ENCODE peak calls at places on chromosomes 5 and 9, in seven cellular contexts. X is mesenchymal stem cell, S is IMR-90, Z is neuronal stem cell, J is H1, A is trophoblast cell, Y is mesendoderm. F is an unnamed sample.

GRCh38 chr9:91847576-91847975 is 102.5 kb downstream of the ROR2 start:
- DNase-seq in X (no peak), S (peak), Z (no peak), J (no peak), A (no peak), Y (no peak), F (no peak)

GRCh38 chr5:80154749-80155148 is 101.1 kb downstream of the SERINC5 start:
- DNase-seq in X (no peak), S (no peak), Z (no peak), J (no peak), A (no peak), Y (no peak), F (no peak)

GRCh38 chr9:110650261-110650660 is 18.3 kb upstream of the MUSK start:
- DNase-seq in X (peak), S (peak), Z (no peak), J (no peak), A (no peak), Y (no peak), F (no peak)

GRCh38 chr5:53037141-53037859 is 48.1 kb downstream of the ITGA2 start:
- DNase-seq in X (peak), S (peak), Z (no peak), J (no peak), A (peak), Y (no peak), F (no peak)

GRCh38 chr9:131627846-131628820 is 82.8 kb downstream of the PRRT1B start:
- DNase-seq in X (peak), S (peak), Z (no peak), J (no peak), A (peak), Y (no peak), F (no peak)

GRCh38 chr9:19493174-19493811 is 84.5 kb downstream of the ACER2 start:
- DNase-seq in X (peak), S (peak), Z (peak), J (peak), A (peak), Y (peak), F (peak)

GRCh38 chr9:651372-651771 is 190.1 kb upstream of the DMRT1 start:
- DNase-seq in X (no peak), S (no peak), Z (no peak), J (no peak), A (no peak), Y (no peak), F (no peak)

GRCh38 chr5:65390208-65390607 is 91.5 kb downstream of the ADAMTS6 start:
- DNase-seq in X (no peak), S (no peak), Z (no peak), J (no peak), A (no peak), Y (no peak), F (no peak)

GRCh38 chr9:16708638-16709435 is 161.6 kb downstream of the BNC2 start:
- DNase-seq in X (peak), S (peak), Z (no peak), J (no peak), A (no peak), Y (peak), F (peak)

GRCh38 chr5:80255425-80255751 is 460 bp downstream of the SERINC5 start:
- DNase-seq in X (peak), S (peak), Z (peak), J (no peak), A (peak), Y (peak), F (no peak)

GRCh38 chr9:115132648-115133047 is 14.7 kb upstream of the TNC start:
- DNase-seq in X (peak), S (peak), Z (no peak), J (no peak), A (no peak), Y (peak), F (no peak)

GRCh38 chr5:42951169-42951846 is 88.8 kb downstream of the ANXA2R start:
- DNase-seq in X (no peak), S (peak), Z (no peak), J (no peak), A (no peak), Y (no peak), F (no peak)

GRCh38 chr9:89317282-89317681 is 1.0 kb upstream of the SECISBP2 start:
- DNase-seq in X (peak), S (no peak), Z (no peak), J (no peak), A (no peak), Y (peak), F (no peak)

GRCh38 chr9:138099803-138100598 is 222.4 kb downstream of the CACNA1B start:
- DNase-seq in X (no peak), S (no peak), Z (no peak), J (no peak), A (no peak), Y (no peak), F (no peak)

GRCh38 chr5:147565524-147565923 is 55.7 kb upstream of the DPYSL3 start:
- DNase-seq in X (peak), S (peak), Z (no peak), J (no peak), A (no peak), Y (peak), F (no peak)

GRCh38 chr5:115050860-115051259 is 118.8 kb downstream of the TRIM36 start:
- DNase-seq in X (no peak), S (no peak), Z (no peak), J (no peak), A (no peak), Y (no peak), F (no peak)

GRCh38 chr5:80874162-80874561 is 86.0 kb upstream of the RASGRF2 start:
- DNase-seq in X (no peak), S (no peak), Z (no peak), J (no peak), A (no peak), Y (no peak), F (no peak)

GRCh38 chr9:90340421-90340820 is 302.2 kb downstream of the DIRAS2 start:
- DNase-seq in X (peak), S (peak), Z (no peak), J (no peak), A (no peak), Y (no peak), F (no peak)

GRCh38 chr5:16659536-16659935 is 42.7 kb upstream of the RETREG1 start:
- DNase-seq in X (no peak), S (peak), Z (no peak), J (no peak), A (peak), Y (peak), F (no peak)

GRCh38 chr5:33975846-33976245 is 8.6 kb downstream of the SLC45A2 start:
- DNase-seq in X (no peak), S (peak), Z (no peak), J (no peak), A (no peak), Y (no peak), F (no peak)

GRCh38 chr9:127074561-127075548 is 47.6 kb downstream of the ANGPTL2 start:
- DNase-seq in X (no peak), S (no peak), Z (peak), J (no peak), A (no peak), Y (no peak), F (no peak)

GRCh38 chr9:32552172-32552872 is at the start of the genes SMIM27 and TOPORS:
- DNase-seq in X (peak), S (peak), Z (peak), J (peak), A (peak), Y (peak), F (peak)

GRCh38 chr5:62720036-62720441 is 141.4 kb downstream of the LRRC70 start:
- DNase-seq in X (no peak), S (peak), Z (no peak), J (peak), A (no peak), Y (peak), F (peak)

GRCh38 chr9:92350129-92350739 is 24.5 kb downstream of the CENPP start:
- DNase-seq in X (no peak), S (peak), Z (no peak), J (no peak), A (no peak), Y (no peak), F (no peak)

GRCh38 chr9:98647236-98647635 is 61.5 kb downstream of the GABBR2 start:
- DNase-seq in X (no peak), S (no peak), Z (no peak), J (no peak), A (no peak), Y (no peak), F (no peak)

GRCh38 chr9:110996436-110997224 is 41.6 kb downstream of the LPAR1 start:
- DNase-seq in X (peak), S (peak), Z (no peak), J (no peak), A (no peak), Y (no peak), F (no peak)

GRCh38 chr5:111246459-111246858 is 22.3 kb downstream of the CAMK4 start:
- DNase-seq in X (no peak), S (no peak), Z (no peak), J (no peak), A (no peak), Y (peak), F (no peak)
- H3K18ac ChIP-seq in X (no peak), S (no peak), Z (no peak), J (no peak), A (no peak), Y (no peak), F (no peak)

GRCh38 chr5:108461628-108462367 is 79.9 kb upstream of the FBXL17 start:
- DNase-seq in X (peak), S (peak), Z (no peak), J (no peak), A (no peak), Y (no peak), F (no peak)
- H3K18ac ChIP-seq in X (no peak), S (no peak), Z (no peak), J (no peak), A (no peak), Y (no peak), F (no peak)

GRCh38 chr9:88087906-88088305 is 50.4 kb downstream of the SPATA31C2 start:
- DNase-seq in X (peak), S (no peak), Z (no peak), J (no peak), A (no peak), Y (no peak), F (no peak)

GRCh38 chr9:88090151-88090581 is 48.1 kb downstream of the SPATA31C2 start:
- DNase-seq in X (peak), S (peak), Z (no peak), J (no peak), A (peak), Y (peak), F (no peak)

DNA sequence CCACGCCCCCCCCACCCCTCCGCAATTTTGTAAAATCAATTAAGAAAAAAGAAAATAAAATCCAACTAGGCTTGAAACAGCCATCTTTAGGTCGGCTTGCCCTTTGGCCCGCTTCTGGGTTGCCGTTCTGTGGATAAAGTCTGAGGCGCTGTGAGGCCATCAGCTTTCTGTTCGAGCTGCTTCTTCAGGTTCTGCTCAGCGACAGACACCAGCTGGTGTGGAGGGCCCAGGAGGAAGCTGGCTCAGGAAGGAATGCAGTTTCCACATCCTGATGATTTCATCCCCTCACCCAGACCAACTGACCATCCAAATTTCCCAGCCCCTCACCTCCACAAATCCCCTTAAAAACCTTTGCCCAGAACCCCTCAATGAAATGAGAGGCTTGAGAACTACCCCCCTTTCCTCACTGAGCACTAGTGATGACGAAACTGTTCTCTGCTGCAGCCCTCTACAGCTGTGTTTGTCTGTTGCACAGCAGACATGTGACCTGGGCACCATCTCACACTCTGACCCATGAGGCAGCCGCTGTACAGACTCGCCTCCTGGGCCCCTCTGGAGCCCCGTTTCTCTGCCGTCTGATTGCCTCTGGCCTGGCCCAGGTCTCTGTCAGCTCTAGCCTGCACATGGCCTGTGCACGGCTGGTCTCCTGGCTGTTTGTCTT is 45.4 kb downstream of the SPATA31C2 start:
- DNase-seq in X (peak), S (peak), Z (no peak), J (no peak), A (peak), Y (peak), F (no peak)
- H3K18ac ChIP-seq in X (peak), S (peak), Z (peak), J (no peak), A (no peak), Y (no peak), F (no peak)

GRCh38 chr5:38400365-38400764 is 142.0 kb downstream of the EGFLAM start:
- DNase-seq in X (no peak), S (no peak), Z (no peak), J (no peak), A (no peak), Y (no peak), F (no peak)
- H3K18ac ChIP-seq in X (no peak), S (no peak), Z (no peak), J (no peak), A (no peak), Y (no peak), F (no peak)

DNA sequence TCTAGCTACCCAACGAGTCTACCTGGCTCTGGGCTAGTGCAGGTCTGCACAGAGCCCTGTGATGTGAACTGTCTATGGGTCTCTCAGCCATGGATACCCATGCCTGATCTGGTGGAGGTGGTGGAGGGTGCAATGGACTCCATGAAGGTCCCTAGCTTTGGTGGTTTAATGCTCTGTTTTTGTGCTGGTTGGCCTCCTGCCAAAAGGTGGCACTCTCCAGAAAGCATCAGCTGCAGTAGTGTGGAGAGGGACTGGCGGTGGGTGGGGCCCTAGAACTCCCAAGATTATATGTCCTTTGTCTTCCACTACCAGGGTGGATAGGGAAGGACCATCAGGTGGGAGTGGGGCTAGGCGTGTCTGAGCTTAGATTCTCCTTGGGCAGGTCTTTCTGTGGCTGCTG is 290.1 kb downstream of the AGTPBP1 start:
- DNase-seq in X (no peak), S (no peak), Z (no peak), J (no peak), A (no peak), Y (no peak), F (no peak)
- H3K18ac ChIP-seq in X (peak), S (no peak), Z (no peak), J (no peak), A (no peak), Y (no peak), F (no peak)

DNA sequence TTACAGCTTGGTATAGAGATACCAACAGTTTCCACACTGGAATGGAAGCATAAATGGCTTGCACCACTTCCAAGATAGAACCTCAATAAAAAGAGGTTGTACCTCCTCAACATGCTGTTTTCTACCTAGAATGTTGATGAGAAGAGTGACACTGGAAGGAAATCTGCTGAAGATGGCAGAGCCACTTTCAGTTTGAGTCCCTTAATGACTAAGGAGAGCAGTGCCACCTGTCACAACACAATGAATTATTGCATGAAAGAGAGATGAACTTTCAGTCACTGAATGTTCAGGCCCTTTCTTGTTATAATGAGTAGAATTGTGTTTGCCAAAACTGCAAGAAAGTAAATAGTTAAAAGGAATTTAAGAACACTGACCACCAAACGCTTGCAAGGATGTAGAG is 958.5 kb downstream of the DTWD2 start:
- DNase-seq in X (no peak), S (no peak), Z (no peak), J (no peak), A (no peak), Y (no peak), F (no peak)
- H3K18ac ChIP-seq in X (no peak), S (no peak), Z (no peak), J (no peak), A (no peak), Y (no peak), F (no peak)

GRCh38 chr5:154756871-154757646 is 1.9 kb downstream of the LARP1 start:
- DNase-seq in X (peak), S (peak), Z (peak), J (no peak), A (no peak), Y (peak), F (no peak)

GRCh38 chr5:154758977-154759376 is 3.8 kb downstream of the LARP1 start:
- DNase-seq in X (no peak), S (no peak), Z (no peak), J (no peak), A (no peak), Y (no peak), F (no peak)

GRCh38 chr5:154756203-154756870 is 1.2 kb downstream of the LARP1 start:
- DNase-seq in X (peak), S (no peak), Z (peak), J (no peak), A (peak), Y (peak), F (no peak)

GRCh38 chr5:154758501-154758900 is 3.3 kb downstream of the LARP1 start:
- DNase-seq in X (peak), S (peak), Z (no peak), J (no peak), A (no peak), Y (no peak), F (no peak)

DNA sequence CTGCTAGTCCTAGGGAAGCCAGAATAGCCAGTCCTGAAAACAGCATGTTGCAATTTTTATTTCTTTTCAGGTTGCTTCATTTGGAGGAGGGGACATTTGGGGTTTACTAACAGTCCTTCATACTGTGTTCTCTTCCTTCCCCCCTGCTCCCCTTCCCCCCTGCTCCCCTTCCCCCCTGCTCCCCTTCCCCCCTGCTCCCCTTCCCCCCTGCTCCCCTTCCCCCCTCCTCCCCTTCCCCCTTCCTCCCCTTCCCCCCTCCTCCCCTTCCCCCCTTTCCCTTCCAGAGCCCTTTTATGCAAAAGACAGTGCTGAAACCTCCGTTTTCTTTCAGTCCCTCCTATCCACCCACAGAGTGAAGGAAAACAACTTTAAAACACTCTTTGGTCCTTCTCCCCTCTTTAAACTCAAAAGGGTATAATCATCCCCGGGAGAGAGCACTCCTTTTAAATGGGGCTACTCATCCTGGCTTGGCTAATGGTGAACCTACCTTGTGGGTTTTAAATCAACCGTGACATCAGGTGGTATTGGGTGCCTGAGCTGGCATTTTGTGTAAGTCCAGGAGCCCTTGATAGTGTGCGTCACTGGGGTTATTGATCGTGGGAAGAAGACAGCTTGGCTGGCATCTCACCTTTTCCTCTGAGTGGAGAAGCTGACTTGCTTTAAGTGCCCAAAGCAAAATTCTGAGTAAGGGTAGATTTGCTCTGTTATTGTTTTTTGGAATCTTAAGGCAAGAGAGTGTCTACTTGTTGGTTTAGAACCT is 2.6 kb downstream of the LARP1 start:
- DNase-seq in X (peak), S (peak), Z (no peak), J (no peak), A (no peak), Y (no peak), F (no peak)
- H3K18ac ChIP-seq in X (peak), S (peak), Z (no peak), J (no peak), A (no peak), Y (no peak), F (no peak)

F was measured in H9.